ENCODE peak calls at places on chromosome 17, in five cellular contexts. One of them, this sample, is unnamed.

GRCh38 chr17:15413101-15413750 is 54.2 kb downstream of the CDRT4 start:
- DNase-seq in AG04450: no peak
- DNase-seq in body of pancreas: no peak
- DNase-seq in stomach: no peak
- DNase-seq in fibroblast of villous mesenchyme: no peak
- DNase-seq in this sample: no peak

GRCh38 chr17:80892900-80893603 is 98.6 kb upstream of the CHMP6 start:
- DNase-seq in body of pancreas: no peak
- DNase-seq in AG04450: peak; percentile 13
- DNase-seq in stomach: no peak
- DNase-seq in fibroblast of villous mesenchyme: peak; percentile 52
- DNase-seq in this sample: no peak

GRCh38 chr17:45812102-45812501 is 28.0 kb downstream of the CRHR1 start:
- DNase-seq in body of pancreas: no peak
- DNase-seq in AG04450: no peak
- DNase-seq in fibroblast of villous mesenchyme: peak; percentile 4
- DNase-seq in stomach: no peak
- DNase-seq in this sample: peak; percentile 22

GRCh38 chr17:9473716-9474115 is 101.9 kb downstream of the STX8 start:
- DNase-seq in AG04450: no peak
- DNase-seq in body of pancreas: no peak
- DNase-seq in stomach: no peak
- DNase-seq in fibroblast of villous mesenchyme: no peak
- DNase-seq in this sample: no peak

GRCh38 chr17:6422654-6423241 is 12.2 kb downstream of the AIPL1 start:
- DNase-seq in AG04450: no peak
- DNase-seq in body of pancreas: no peak
- DNase-seq in stomach: no peak
- DNase-seq in fibroblast of villous mesenchyme: no peak
- DNase-seq in this sample: no peak

GRCh38 chr17:6241381-6241780 is 171.2 kb downstream of the WSCD1 start:
- DNase-seq in AG04450: no peak
- DNase-seq in stomach: no peak
- DNase-seq in fibroblast of villous mesenchyme: no peak
- DNase-seq in body of pancreas: no peak
- DNase-seq in this sample: no peak

GRCh38 chr17:27290916-27291598 is 2.9 kb upstream of the WSB1 start:
- DNase-seq in AG04450: no peak
- DNase-seq in stomach: no peak
- DNase-seq in body of pancreas: no peak
- DNase-seq in fibroblast of villous mesenchyme: no peak
- DNase-seq in this sample: peak; percentile 40

GRCh38 chr17:752620-753219 is 656 bp upstream of the GEMIN4 start:
- DNase-seq in body of pancreas: peak; percentile 83
- DNase-seq in fibroblast of villous mesenchyme: peak; percentile 69
- DNase-seq in AG04450: peak; percentile 20
- DNase-seq in stomach: peak; percentile 76
- DNase-seq in this sample: peak; percentile 42

DNA sequence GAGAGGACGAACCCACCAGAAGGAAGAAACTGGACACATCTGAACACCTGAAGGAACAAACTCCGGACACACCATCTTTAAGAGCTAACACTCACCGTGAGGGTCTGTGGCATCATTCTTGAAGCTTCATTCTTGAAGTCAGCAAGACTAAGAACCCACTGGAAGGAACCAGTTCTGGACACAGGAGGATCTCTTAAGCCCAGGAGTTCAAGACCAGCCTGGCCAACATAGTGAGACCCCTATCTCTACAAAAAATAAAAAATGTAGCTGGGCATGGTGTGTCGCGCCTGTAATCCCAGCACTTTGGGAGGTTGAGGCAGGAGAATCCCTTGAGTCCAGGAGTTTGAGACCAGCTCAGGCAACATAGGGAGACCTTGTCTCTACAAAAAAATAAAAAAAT is 20.5 kb upstream of the WIPF2 start:
- DNase-seq in body of pancreas: no peak
- DNase-seq in AG04450: no peak
- DNase-seq in stomach: no peak
- DNase-seq in fibroblast of villous mesenchyme: no peak
- DNase-seq in this sample: no peak
- TF ChIP-seq CTCF in body of pancreas: no peak
- TF ChIP-seq CTCF in AG04450: no peak
- TF ChIP-seq CTCF in stomach: no peak
- TF ChIP-seq CTCF in fibroblast of villous mesenchyme: no peak
- TF ChIP-seq CTCF in this sample: no peak

GRCh38 chr17:59366040-59366757 is 34.7 kb downstream of the YPEL2 start:
- DNase-seq in body of pancreas: peak; percentile 63
- DNase-seq in stomach: peak; percentile 48
- DNase-seq in AG04450: no peak
- DNase-seq in fibroblast of villous mesenchyme: no peak
- DNase-seq in this sample: no peak
- H3K4me3 ChIP-seq in body of pancreas: no peak overlapping the region
- H3K4me3 ChIP-seq in stomach: peak overlapping the region; percentile 27
- H3K4me3 ChIP-seq in AG04450: no peak overlapping the region
- H3K4me3 ChIP-seq in fibroblast of villous mesenchyme: no peak overlapping the region
- H3K4me3 ChIP-seq in this sample: peak overlapping the region; percentile 32

GRCh38 chr17:78344666-78345065 is 15.2 kb downstream of the SOCS3 start:
- DNase-seq in stomach: no peak
- DNase-seq in AG04450: no peak
- DNase-seq in fibroblast of villous mesenchyme: peak; percentile 20
- DNase-seq in body of pancreas: no peak
- DNase-seq in this sample: no peak
- TF ChIP-seq CTCF in stomach: no peak
- TF ChIP-seq CTCF in AG04450: no peak
- TF ChIP-seq CTCF in fibroblast of villous mesenchyme: no peak
- TF ChIP-seq CTCF in body of pancreas: no peak
- TF ChIP-seq CTCF in this sample: no peak

GRCh38 chr17:68199837-68200688 is 47.8 kb upstream of the AMZ2 start:
- DNase-seq in body of pancreas: peak; percentile 15
- DNase-seq in fibroblast of villous mesenchyme: no peak
- DNase-seq in stomach: no peak
- DNase-seq in AG04450: no peak
- DNase-seq in this sample: no peak

GRCh38 chr17:68197997-68198930 is 49.6 kb upstream of the AMZ2 start:
- DNase-seq in stomach: peak; percentile 45
- DNase-seq in body of pancreas: no peak
- DNase-seq in fibroblast of villous mesenchyme: no peak
- DNase-seq in AG04450: no peak
- DNase-seq in this sample: peak; percentile 13

GRCh38 chr17:68200689-68201424 is 47.0 kb upstream of the AMZ2 start:
- DNase-seq in AG04450: peak; percentile 13
- DNase-seq in fibroblast of villous mesenchyme: peak; percentile 63
- DNase-seq in body of pancreas: peak; percentile 71
- DNase-seq in stomach: peak; percentile 80
- DNase-seq in this sample: no peak

GRCh38 chr17:68197091-68197996 is 50.5 kb upstream of the AMZ2 start:
- DNase-seq in stomach: no peak
- DNase-seq in AG04450: no peak
- DNase-seq in body of pancreas: no peak
- DNase-seq in fibroblast of villous mesenchyme: no peak
- DNase-seq in this sample: no peak

GRCh38 chr17:68198931-68199836 is 48.7 kb upstream of the AMZ2 start:
- DNase-seq in fibroblast of villous mesenchyme: no peak
- DNase-seq in AG04450: no peak
- DNase-seq in body of pancreas: peak; percentile 16
- DNase-seq in stomach: no peak
- DNase-seq in this sample: no peak
- H3K4me3 ChIP-seq in fibroblast of villous mesenchyme: no peak overlapping the region
- H3K4me3 ChIP-seq in AG04450: no peak overlapping the region
- H3K4me3 ChIP-seq in body of pancreas: no peak overlapping the region
- H3K4me3 ChIP-seq in stomach: peak overlapping the region; percentile 46
- H3K4me3 ChIP-seq in this sample: no peak overlapping the region

DNA sequence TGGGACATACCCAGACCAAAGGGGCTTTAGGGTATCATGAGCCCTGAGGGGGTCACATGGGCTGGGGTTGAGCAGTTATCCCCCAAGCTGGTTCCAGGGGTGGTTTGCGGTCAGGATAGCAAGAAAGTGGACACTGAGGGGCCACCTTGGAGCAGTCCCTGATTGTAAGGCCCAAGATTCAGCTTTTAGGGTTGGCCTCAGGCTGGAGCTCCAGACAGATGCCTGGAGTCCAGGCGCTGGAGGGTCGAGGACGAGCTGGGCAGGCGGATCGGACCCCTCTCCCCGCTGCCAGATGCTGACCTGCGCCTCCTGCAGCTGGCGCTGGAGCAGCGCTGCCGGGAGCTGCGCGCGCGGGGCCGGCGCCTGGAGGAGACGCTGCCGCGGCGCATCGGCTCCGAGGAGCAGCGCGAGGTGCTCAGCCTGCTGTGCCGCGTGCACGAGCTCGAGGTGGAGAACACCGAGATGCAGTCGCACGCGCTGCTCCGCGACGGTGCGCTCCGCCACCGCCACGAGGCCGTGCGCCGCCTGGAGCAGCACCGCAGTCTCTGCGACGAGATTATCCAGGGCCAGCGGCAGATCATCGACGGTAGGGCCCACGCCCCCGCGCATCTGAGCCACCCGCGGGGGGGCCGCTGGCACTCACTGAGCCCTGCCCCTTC is 10.0 kb downstream of the BTBD17 start:
- DNase-seq in fibroblast of villous mesenchyme: no peak
- DNase-seq in AG04450: no peak
- DNase-seq in stomach: no peak
- DNase-seq in body of pancreas: no peak
- DNase-seq in this sample: no peak
- TF ChIP-seq CTCF in fibroblast of villous mesenchyme: no peak
- TF ChIP-seq CTCF in AG04450: no peak
- TF ChIP-seq CTCF in stomach: no peak
- TF ChIP-seq CTCF in body of pancreas: no peak
- TF ChIP-seq CTCF in this sample: no peak

GRCh38 chr17:39607851-39608130 is at the start of gene NEUROD2:
- DNase-seq in stomach: no peak
- DNase-seq in body of pancreas: no peak
- DNase-seq in AG04450: no peak
- DNase-seq in fibroblast of villous mesenchyme: no peak
- DNase-seq in this sample: no peak

GRCh38 chr17:39604911-39605491 is 2.7 kb downstream of the NEUROD2 start:
- DNase-seq in stomach: no peak
- DNase-seq in fibroblast of villous mesenchyme: no peak
- DNase-seq in AG04450: no peak
- DNase-seq in body of pancreas: no peak
- DNase-seq in this sample: no peak

GRCh38 chr17:39607057-39607850 is 466 bp downstream of the NEUROD2 start:
- DNase-seq in body of pancreas: no peak
- DNase-seq in AG04450: no peak
- DNase-seq in stomach: no peak
- DNase-seq in fibroblast of villous mesenchyme: no peak
- DNase-seq in this sample: no peak

GRCh38 chr17:39606434-39607056 is 1.2 kb downstream of the NEUROD2 start:
- DNase-seq in body of pancreas: no peak
- DNase-seq in AG04450: no peak
- DNase-seq in stomach: no peak
- DNase-seq in fibroblast of villous mesenchyme: no peak
- DNase-seq in this sample: no peak

GRCh38 chr17:39605492-39606433 is 2.0 kb downstream of the NEUROD2 start:
- DNase-seq in stomach: no peak
- DNase-seq in AG04450: no peak
- DNase-seq in body of pancreas: no peak
- DNase-seq in fibroblast of villous mesenchyme: no peak
- DNase-seq in this sample: no peak
- H3K4me3 ChIP-seq in stomach: peak overlapping the region; percentile 45
- H3K4me3 ChIP-seq in AG04450: no peak overlapping the region
- H3K4me3 ChIP-seq in body of pancreas: no peak overlapping the region
- H3K4me3 ChIP-seq in fibroblast of villous mesenchyme: no peak overlapping the region
- H3K4me3 ChIP-seq in this sample: no peak overlapping the region